ENCODE peak calls at places on chromosomes 2 and 18, in six cellular contexts. J, S, D, V, K and Y are unnamed samples.

GRCh38 chr18:24914148-24914525 is 437.8 kb downstream of the ZNF521 start:
- DNase-seq in J (no peak), S (no peak), D (no peak), V (no peak), K (no peak), Y (no peak)

GRCh38 chr18:73355076-73355475 is 487.3 kb upstream of the NETO1 start:
- DNase-seq in J (no peak), S (no peak), D (no peak), V (peak; percentile 15), K (no peak), Y (no peak)

GRCh38 chr2:231191896-231192872 is 6.2 kb upstream of the ARMC9 start:
- DNase-seq in J (no peak), S (no peak), D (peak; percentile 64), V (peak; percentile 83), K (peak; percentile 91), Y (peak; percentile 88)

GRCh38 chr2:179263015-179263414 is 1.6 kb downstream of the SESTD1 start:
- DNase-seq in J (no peak), S (no peak), D (no peak), V (peak; percentile 74), K (peak; percentile 70), Y (no peak)

GRCh38 chr18:49112031-49112430 is 161.3 kb upstream of the SMAD7 start:
- DNase-seq in J (no peak), S (no peak), D (no peak), V (no peak), K (no peak), Y (no peak)

GRCh38 chr2:15993232-15993610 is 52.9 kb downstream of the MYCN start:
- DNase-seq in J (no peak), S (no peak), D (no peak), V (no peak), K (no peak), Y (no peak)

GRCh38 chr2:132009874-132010521 is 151.8 kb downstream of the ANKRD30BL start:
- DNase-seq in J (no peak), S (peak; percentile 2), D (no peak), V (no peak), K (no peak), Y (peak; percentile 32)

GRCh38 chr2:213763963-213764362 is 479.7 kb downstream of the SPAG16 start:
- DNase-seq in J (no peak), S (no peak), D (no peak), V (no peak), K (no peak), Y (no peak)

GRCh38 chr18:22385718-22386117 is 32.0 kb downstream of the CTAGE1 start:
- DNase-seq in J (no peak), S (no peak), D (no peak), V (peak; percentile 83), K (peak; percentile 76), Y (no peak)

GRCh38 chr2:102185347-102185746 is 1.5 kb upstream of the IL1RL2 start:
- DNase-seq in J (no peak), S (no peak), D (no peak), V (no peak), K (no peak), Y (no peak)

GRCh38 chr2:78908973-78909372 is 116.5 kb upstream of the REG3G start:
- DNase-seq in J (no peak), S (peak; percentile 64), D (no peak), V (no peak), K (no peak), Y (no peak)

GRCh38 chr2:65278450-65279030 is 50.9 kb downstream of the ACTR2 start:
- DNase-seq in J (no peak), S (no peak), D (no peak), V (peak; percentile 49), K (peak; percentile 94), Y (no peak)

GRCh38 chr2:84302513-84303412 is 156.3 kb downstream of the SUCLG1 start:
- DNase-seq in J (peak; percentile 65), S (peak; percentile 32), D (peak; percentile 39), V (peak; percentile 43), K (peak; percentile 21), Y (peak; percentile 62)

GRCh38 chr2:70688427-70688826 is 79.6 kb downstream of the ADD2 start:
- DNase-seq in J (no peak), S (no peak), D (no peak), V (no peak), K (no peak), Y (peak; percentile 4)

GRCh38 chr2:104836837-104837236 is 17.1 kb upstream of the POU3F3 start:
- DNase-seq in J (no peak), S (no peak), D (no peak), V (no peak), K (no peak), Y (no peak)

GRCh38 chr2:22901471-22901870 is 483.5 kb upstream of the KLHL29 start:
- DNase-seq in J (no peak), S (no peak), D (no peak), V (no peak), K (no peak), Y (no peak)

GRCh38 chr2:238938460-238939055 is 90.7 kb downstream of the TWIST2 start:
- DNase-seq in J (no peak), S (no peak), D (no peak), V (peak; percentile 94), K (peak; percentile 75), Y (peak; percentile 17)

GRCh38 chr2:65186872-65187851 is 40.5 kb upstream of the ACTR2 start:
- DNase-seq in J (peak; percentile 68), S (peak; percentile 84), D (peak; percentile 54), V (peak; percentile 75), K (peak; percentile 80), Y (peak; percentile 83)

GRCh38 chr2:62196278-62196901 is 475 bp downstream of the B3GNT2 start:
- DNase-seq in J (peak; percentile 48), S (peak; percentile 30), D (no peak), V (no peak), K (peak; percentile 44), Y (no peak)

GRCh38 chr2:118810766-118811165 is 36.7 kb downstream of the EN1 start:
- DNase-seq in J (no peak), S (no peak), D (no peak), V (no peak), K (no peak), Y (no peak)

GRCh38 chr2:78125042-78125441 is 602.9 kb upstream of the LRRTM4 start:
- DNase-seq in J (no peak), S (no peak), D (no peak), V (no peak), K (no peak), Y (no peak)

GRCh38 chr2:158969717-158970521 is 1.5 kb downstream of the TANC1 start:
- DNase-seq in J (peak; percentile 21), S (peak; percentile 39), D (no peak), V (peak; percentile 21), K (peak; percentile 53), Y (peak; percentile 53)

GRCh38 chr18:36828157-36828629 is 609 bp downstream of the TPGS2 start:
- DNase-seq in J (peak; percentile 48), S (peak; percentile 21), D (no peak), V (peak; percentile 55), K (peak; percentile 78), Y (peak; percentile 53)

GRCh38 chr2:128642801-128643200 is 324.1 kb upstream of the HS6ST1 start:
- DNase-seq in J (no peak), S (no peak), D (no peak), V (no peak), K (no peak), Y (no peak)

GRCh38 chr2:164479460-164479859 is 141.8 kb downstream of the GRB14 start:
- DNase-seq in J (peak; percentile 53), S (peak; percentile 5), D (no peak), V (peak; percentile 22), K (peak; percentile 50), Y (peak; percentile 30)

GRCh38 chr2:153163055-153163454 is 315.5 kb downstream of the RPRM start:
- DNase-seq in J (peak; percentile 33), S (no peak), D (peak; percentile 5), V (no peak), K (no peak), Y (peak; percentile 37)

GRCh38 chr2:109376115-109376514 is 237.7 kb downstream of the SEPTIN10 start:
- DNase-seq in J (no peak), S (no peak), D (no peak), V (peak; percentile 67), K (no peak), Y (peak; percentile 10)

GRCh38 chr18:68735498-68736343 is 20.8 kb upstream of the TMX3 start:
- DNase-seq in J (peak; percentile 35), S (no peak), D (no peak), V (peak; percentile 74), K (peak; percentile 59), Y (no peak)

GRCh38 chr2:204282081-204282480 is 263.2 kb upstream of the PARD3B start:
- DNase-seq in J (no peak), S (no peak), D (no peak), V (no peak), K (no peak), Y (no peak)

GRCh38 chr2:241102239-241102803 is at the start of gene MTERF4:
- DNase-seq in J (peak; percentile 83), S (peak; percentile 79), D (peak; percentile 41), V (peak; percentile 76), K (peak; percentile 85), Y (peak; percentile 83)
- H2BK120ac ChIP-seq in J (no peak within 1 kb of the TSS), S (peak within 1 kb of the TSS; percentile 65), D (no peak within 1 kb of the TSS), V (peak within 1 kb of the TSS; percentile 44), K (peak within 1 kb of the TSS; percentile 74), Y (no peak within 1 kb of the TSS)

DNA sequence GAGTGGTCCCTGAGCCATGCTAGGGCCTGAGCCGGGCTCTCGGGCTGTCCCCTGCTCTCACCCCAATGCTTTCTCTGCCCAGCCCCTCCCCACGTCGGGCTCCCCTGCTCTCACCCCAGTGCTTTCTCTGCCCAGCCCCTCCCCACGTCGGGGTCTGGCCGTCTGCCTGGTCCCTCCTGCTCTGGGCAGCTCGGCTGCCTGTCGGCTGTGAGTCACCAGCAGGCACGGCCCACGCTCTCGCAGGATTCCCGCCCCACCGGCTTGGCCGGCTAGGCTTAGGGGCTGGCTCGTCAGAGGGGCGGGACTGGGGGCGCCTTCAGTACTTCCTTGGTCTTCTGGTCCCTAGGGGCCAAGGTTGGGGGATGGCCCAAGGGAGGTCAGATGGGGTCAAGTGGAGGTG is 3.3 kb downstream of the BOK start:
- DNase-seq in J (no peak), S (peak; percentile 63), D (no peak), V (peak; percentile 80), K (peak; percentile 67), Y (peak; percentile 52)
- H3K23ac ChIP-seq in J (no peak overlapping the region), S (no peak overlapping the region), D (no peak overlapping the region), V (no peak overlapping the region), K (no peak overlapping the region), Y (no peak overlapping the region)

DNA sequence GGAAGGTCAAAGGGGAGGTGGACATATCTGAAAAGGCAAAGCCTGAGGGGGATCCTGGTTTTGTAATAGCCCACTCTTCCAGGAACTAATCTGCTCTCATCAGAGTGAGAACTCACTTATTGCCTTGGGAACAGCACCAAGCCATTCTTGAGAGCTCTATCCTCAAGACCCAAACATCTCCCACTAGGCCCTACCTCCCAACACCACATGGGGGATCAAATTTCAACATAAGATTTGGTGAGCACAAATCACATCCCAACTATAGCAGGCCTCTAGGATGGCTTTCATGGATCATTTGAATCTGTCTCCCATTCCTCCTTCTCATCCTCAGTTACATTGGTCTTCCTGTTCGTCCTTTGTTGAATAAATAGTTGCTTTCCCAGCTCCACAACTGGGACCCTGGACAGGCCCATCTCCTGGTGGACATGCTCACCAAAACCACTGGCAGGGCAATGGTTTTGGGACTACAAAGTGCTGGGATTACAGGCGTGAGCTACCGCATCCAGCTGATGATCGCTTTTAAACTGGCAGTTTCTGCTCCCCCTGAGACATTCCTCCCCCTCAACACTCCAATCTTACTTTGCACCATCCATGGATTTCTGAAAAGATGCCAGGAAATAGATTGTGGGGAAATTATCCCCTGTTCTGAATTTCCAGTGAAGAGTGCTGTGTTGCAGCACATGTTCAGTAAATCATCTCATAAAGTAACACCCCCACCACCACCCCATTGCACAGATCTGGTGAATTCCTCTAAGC is 42.6 kb downstream of the MCFD2 start:
- DNase-seq in J (no peak), S (no peak), D (no peak), V (peak; percentile 33), K (no peak), Y (no peak)
- H2AFZ ChIP-seq in J (peak overlapping the region; percentile 58), S (peak overlapping the region; percentile 27), D (peak overlapping the region; percentile 70), V (peak overlapping the region; percentile 76), K (no peak overlapping the region), Y (no peak overlapping the region)

GRCh38 chr2:147366281-147366680 is 478.5 kb upstream of the ACVR2A start:
- DNase-seq in J (no peak), S (no peak), D (no peak), V (no peak), K (no peak), Y (no peak)
- H2BK120ac ChIP-seq in J (no peak overlapping the region), S (no peak overlapping the region), D (no peak overlapping the region), V (no peak overlapping the region), K (no peak overlapping the region), Y (no peak overlapping the region)